ENCODE peak calls at places on chromosomes 16 and 17, in seven cellular contexts. P is neuronal stem cell, I is spleen, W is pancreas, G is sigmoid colon, Y is WERI-Rb-1, Z is lower lobe of right lung. K is an unnamed sample.

GRCh38 chr16:57245472-57246113 is 534 bp downstream of the ARL2BP start:
- DNase-seq in P (no peak), G (peak; percentile 74), Z (peak; percentile 73), I (no peak), Y (peak; percentile 42), W (no peak), K (peak; percentile 72)

GRCh38 chr17:9647014-9647413 is 1.7 kb downstream of the USP43 start:
- DNase-seq in Z (no peak), I (no peak), W (no peak), P (peak; percentile 9), G (no peak), Y (no peak), K (no peak)

GRCh38 chr16:84892097-84892496 is 72.3 kb downstream of the CRISPLD2 start:
- DNase-seq in G (no peak), Z (no peak), P (no peak), W (no peak), Y (no peak), I (no peak), K (no peak)

GRCh38 chr16:70679653-70680494 is 6.0 kb downstream of the MTSS2 start:
- DNase-seq in Y (no peak), I (peak; percentile 74), G (no peak), W (peak; percentile 68), P (no peak), Z (peak; percentile 40), K (no peak)

GRCh38 chr17:60641810-60642220 is 35.8 kb upstream of the BCAS3 start:
- DNase-seq in G (peak; percentile 78), I (no peak), W (no peak), P (peak; percentile 20), Z (no peak), Y (peak; percentile 82), K (no peak)

GRCh38 chr17:41393294-41393693 is 4.1 kb downstream of the KRT31 start:
- DNase-seq in I (no peak), W (no peak), Z (no peak), Y (no peak), P (no peak), G (no peak), K (no peak)

GRCh38 chr16:11586375-11586855 is 304 bp downstream of the LITAF start:
- DNase-seq in Y (no peak), Z (no peak), W (peak; percentile 74), P (no peak), I (no peak), G (no peak), K (no peak)

GRCh38 chr16:4713663-4714501 is 20.2 kb downstream of the ANKS3 start:
- DNase-seq in W (peak; percentile 51), Y (no peak), Z (no peak), I (no peak), G (no peak), P (no peak), K (no peak)

GRCh38 chr16:30064746-30065111 is 831 bp upstream of the ALDOA start:
- DNase-seq in W (no peak), P (peak; percentile 38), Y (no peak), Z (no peak), I (no peak), G (no peak), K (no peak)

GRCh38 chr17:15233022-15233805 is 31.9 kb downstream of the PMP22 start:
- DNase-seq in P (no peak), Z (no peak), G (no peak), W (no peak), Y (no peak), I (no peak), K (no peak)

GRCh38 chr17:55384833-55385232 is 36.8 kb downstream of the MMD start:
- DNase-seq in Z (no peak), G (no peak), I (no peak), W (no peak), Y (no peak), P (no peak), K (no peak)

GRCh38 chr17:73571524-73572130 is 72.6 kb downstream of the SDK2 start:
- DNase-seq in Y (no peak), G (no peak), Z (peak; percentile 73), P (no peak), W (no peak), I (peak; percentile 72), K (peak; percentile 43)

GRCh38 chr17:7314719-7315569 is at the start of gene GPS2:
- DNase-seq in Z (peak; percentile 96), W (peak; percentile 98), P (peak; percentile 78), I (peak; percentile 98), G (peak; percentile 96), Y (peak; percentile 90), K (peak; percentile 93)

GRCh38 chr17:57294075-57294474 is 37.8 kb downstream of the MSI2 start:
- DNase-seq in Y (no peak), G (no peak), P (no peak), I (no peak), Z (no peak), W (no peak), K (no peak)

GRCh38 chr16:55976815-55977214 is 101.6 kb upstream of the CES5A start:
- DNase-seq in Y (no peak), I (no peak), Z (no peak), P (no peak), G (no peak), W (no peak), K (no peak)

GRCh38 chr17:45867171-45867570 is 22.5 kb downstream of the SPPL2C start:
- DNase-seq in I (no peak), P (no peak), Y (no peak), G (no peak), W (no peak), Z (no peak), K (no peak)

GRCh38 chr17:12568358-12569251 is 97.1 kb upstream of the MYOCD start:
- DNase-seq in P (no peak), I (no peak), Z (no peak), G (no peak), Y (no peak), W (no peak), K (no peak)

GRCh38 chr16:78770353-78771091 is 671.1 kb downstream of the WWOX start:
- DNase-seq in G (peak; percentile 71), Y (peak; percentile 84), I (peak; percentile 95), Z (peak; percentile 81), W (peak; percentile 83), P (peak; percentile 43), K (no peak)

GRCh38 chr17:6413073-6413472 is 21.8 kb downstream of the AIPL1 start:
- DNase-seq in Z (no peak), G (no peak), W (no peak), I (no peak), P (no peak), Y (no peak), K (no peak)

GRCh38 chr17:19579867-19580565 is 46.4 kb downstream of the SLC47A1 start:
- DNase-seq in P (no peak), I (peak; percentile 78), W (no peak), Z (peak; percentile 49), G (no peak), Y (peak; percentile 42), K (no peak)

GRCh38 chr16:19607610-19608280 is 52.2 kb downstream of the VPS35L start:
- DNase-seq in W (no peak), Z (no peak), Y (no peak), G (no peak), I (no peak), P (no peak), K (no peak)

GRCh38 chr17:69477204-69477899 is 62.9 kb downstream of the MAP2K6 start:
- DNase-seq in I (no peak), G (no peak), P (no peak), Y (no peak), Z (no peak), W (no peak), K (no peak)

GRCh38 chr16:77499373-77500285 is 64.8 kb upstream of the ADAMTS18 start:
- DNase-seq in W (no peak), Y (no peak), P (no peak), Z (no peak), G (peak; percentile 76), I (no peak), K (no peak)

GRCh38 chr16:87965973-87966667 is 14.9 kb downstream of the BANP start:
- DNase-seq in P (no peak), Z (no peak), G (no peak), Y (no peak), W (no peak), I (no peak), K (no peak)

DNA sequence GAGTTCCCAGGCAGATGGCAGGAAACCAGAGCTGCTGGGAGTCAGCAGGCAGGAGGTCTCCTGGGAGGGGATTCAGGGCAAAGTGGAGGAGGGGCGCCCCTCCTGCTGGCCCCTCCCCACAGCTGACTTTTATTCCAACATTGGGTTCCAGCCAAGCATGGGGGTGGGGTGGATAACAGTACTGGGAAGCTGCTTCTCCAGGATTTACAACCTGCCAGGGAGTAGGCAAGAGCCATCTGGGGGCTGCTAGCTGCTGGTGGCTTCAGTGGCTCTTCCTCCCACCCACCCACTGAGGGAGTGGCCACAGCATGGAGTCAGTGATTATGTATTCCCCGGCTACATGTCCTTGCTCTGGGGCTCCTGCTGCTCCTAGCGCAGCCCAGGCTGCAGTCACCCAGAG is 36.8 kb downstream of the TMEM132E start:
- DNase-seq in Y (peak; percentile 97), Z (no peak), G (no peak), W (no peak), I (no peak), P (no peak), K (no peak)
- H3K27me3 ChIP-seq in Y (no peaks in the 10 kb centered on the region), Z (peaks cover 27% of the 10 kb centered on the region), G (peaks cover 77% of the 10 kb centered on the region), W (no peaks in the 10 kb centered on the region), I (no peaks in the 10 kb centered on the region), P (no peaks in the 10 kb centered on the region), K (peaks cover 9% of the 10 kb centered on the region)

GRCh38 chr17:36922175-36922574 is 15.1 kb upstream of the LHX1 start:
- DNase-seq in Y (no peak), I (no peak), G (no peak), P (no peak), W (no peak), Z (no peak), K (no peak)
- H3K27ac ChIP-seq in Y (no peak overlapping the region), I (no peak overlapping the region), G (no peak overlapping the region), P (no peak overlapping the region), W (no peak overlapping the region), Z (no peak overlapping the region), K (peak overlapping the region; percentile 84)

GRCh38 chr16:1066584-1067172 is 5.9 kb upstream of the SSTR5 start:
- DNase-seq in W (no peak), Y (no peak), Z (no peak), P (no peak), I (no peak), G (no peak), K (no peak)
- H3K27me3 ChIP-seq in W (no peaks in the 10 kb centered on the region), Y (no peaks in the 10 kb centered on the region), Z (peaks cover 80% of the 10 kb centered on the region), P (peaks cover 37% of the 10 kb centered on the region), I (peaks cover 2% of the 10 kb centered on the region), G (peaks cover 91% of the 10 kb centered on the region), K (peaks cover 81% of the 10 kb centered on the region)

DNA sequence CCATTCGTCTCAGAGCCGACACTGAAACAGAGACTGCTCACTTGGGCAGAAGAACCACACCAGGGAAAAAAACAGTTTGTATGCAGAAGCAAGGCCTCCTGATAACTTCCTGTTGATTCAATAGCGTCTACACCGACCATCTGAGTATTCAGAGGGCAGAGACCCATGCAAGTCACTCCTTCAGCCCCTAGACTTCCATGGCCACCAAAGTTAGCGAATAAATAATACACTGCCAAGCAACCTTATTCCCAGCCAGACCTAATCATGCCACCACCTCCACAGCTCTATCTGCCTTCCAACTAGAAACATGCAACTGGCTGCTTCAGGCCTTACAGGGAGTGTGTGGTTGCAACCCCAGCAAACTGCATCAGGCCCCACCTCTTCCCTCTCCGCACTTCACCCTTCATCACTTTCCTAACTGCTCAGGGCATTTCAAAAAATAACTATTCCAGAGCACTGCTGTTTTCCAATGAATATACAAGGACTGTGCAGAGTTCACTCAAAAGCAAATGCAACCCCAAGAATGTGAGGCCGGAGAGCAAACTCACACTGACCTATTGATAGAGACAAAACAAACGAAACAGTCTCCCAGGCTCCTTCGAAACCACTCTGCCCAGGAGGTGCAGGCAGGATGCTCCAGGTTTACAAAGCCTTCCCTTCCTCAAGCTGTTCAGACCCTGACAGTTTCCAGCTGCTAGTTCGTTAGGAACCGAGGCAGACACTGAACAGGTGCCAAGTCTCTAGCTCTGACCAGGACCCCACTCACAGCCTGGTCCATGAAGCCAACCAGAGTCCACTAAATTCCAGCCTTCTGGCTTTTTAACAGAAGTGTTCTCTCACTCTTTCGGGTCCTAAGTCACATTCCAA is 3.6 kb downstream of the USP7 start:
- DNase-seq in Y (no peak), G (no peak), W (no peak), Z (no peak), P (no peak), I (no peak), K (no peak)
- H3K27ac ChIP-seq in Y (no peak overlapping the region), G (peak overlapping the region; percentile 66), W (no peak overlapping the region), Z (peak overlapping the region; percentile 47), P (no peak overlapping the region), I (peak overlapping the region; percentile 89), K (no peak overlapping the region)